ENCODE peak calls at places on chromosome 21, in four cellular contexts. X, Q, M and A are unnamed samples.

GRCh38 chr21:46098303-46099141 is 610 bp downstream of the COL6A2 start:
- DNase-seq in X (peak), Q (no peak), M (no peak), A (no peak)

GRCh38 chr21:44800971-44801467 is 601 bp downstream of the UBE2G2 start:
- DNase-seq in X (no peak), Q (peak), M (no peak), A (peak)

GRCh38 chr21:45911806-45912325 is 69.7 kb upstream of the COL6A1 start:
- DNase-seq in X (no peak), Q (no peak), M (no peak), A (no peak)

GRCh38 chr21:32771134-32771523 is 426 bp downstream of the PAXBP1 start:
- DNase-seq in X (peak), Q (peak), M (no peak), A (peak)

GRCh38 chr21:44596068-44596725 is 3.9 kb upstream of the KRTAP10-6 start:
- DNase-seq in X (no peak), Q (peak), M (no peak), A (no peak)

GRCh38 chr21:29748391-29749167 is 191.2 kb downstream of the GRIK1 start:
- DNase-seq in X (no peak), Q (no peak), M (no peak), A (no peak)

GRCh38 chr21:21897275-21897883 is 899.2 kb downstream of the NCAM2 start:
- DNase-seq in X (no peak), Q (peak), M (no peak), A (peak)

GRCh38 chr21:46264690-46265144 is 20.7 kb downstream of the MCM3AP start:
- DNase-seq in X (no peak), Q (no peak), M (no peak), A (no peak)

GRCh38 chr21:29080454-29080930 is 7.0 kb upstream of the CCT8 start:
- DNase-seq in X (peak), Q (no peak), M (no peak), A (no peak)

DNA sequence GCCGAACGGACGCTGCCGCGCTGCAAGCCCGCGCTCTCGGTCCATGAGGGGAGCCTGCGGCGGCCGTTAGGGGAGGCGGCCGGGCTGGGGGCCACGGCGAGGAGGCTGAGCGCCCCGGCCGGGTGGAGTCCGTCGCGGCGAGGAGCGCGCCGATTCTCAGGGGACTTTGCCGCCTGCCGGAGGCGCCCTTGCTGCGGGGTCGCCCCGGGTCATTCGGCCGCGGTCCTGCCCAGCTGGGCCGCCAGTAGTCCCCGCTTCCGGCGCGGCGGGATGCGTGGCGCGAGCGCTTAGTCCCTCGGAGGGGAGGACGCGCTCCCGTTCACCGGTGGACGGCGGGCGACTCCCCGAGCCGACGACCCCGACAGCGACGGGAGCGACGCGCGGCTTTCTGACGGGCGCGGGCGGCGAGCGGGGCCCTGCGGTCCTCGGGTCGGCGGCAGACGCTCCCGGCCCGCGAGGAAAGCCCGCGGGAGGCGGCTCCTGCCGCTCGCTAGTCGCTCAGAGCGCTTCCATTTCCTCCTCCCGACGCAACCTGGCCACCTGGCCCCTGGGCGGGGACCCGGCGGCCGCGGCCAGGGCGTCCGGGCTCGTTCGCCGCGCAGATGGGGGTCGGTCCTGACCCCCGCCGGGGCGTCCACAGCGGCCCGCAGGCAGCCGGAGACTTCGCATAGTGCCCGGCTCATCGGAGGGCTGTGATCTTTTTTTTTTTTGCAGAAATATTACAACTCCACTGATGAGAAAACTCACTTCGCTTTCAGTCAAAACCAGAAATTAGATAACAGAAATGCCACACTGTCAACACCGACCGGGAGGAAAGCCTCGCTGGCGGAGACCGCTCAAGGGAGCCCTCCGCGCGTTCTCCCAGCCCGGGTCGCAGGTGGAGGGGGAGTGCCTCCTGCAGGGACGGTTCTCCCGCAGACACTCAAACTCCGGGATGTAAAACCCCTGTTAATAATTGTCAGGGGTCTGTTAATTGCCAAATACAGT is 640 bp upstream of the ZBTB21 start:
- DNase-seq in X (peak), Q (no peak), M (no peak), A (peak)
- TF ChIP-seq CTCF in X (peak), Q (no peak), M (peak), A (no peak)

GRCh38 chr21:36584980-36585940 is 105.3 kb upstream of the CLDN14 start:
- DNase-seq in X (no peak), Q (peak), M (no peak), A (no peak)
- TF ChIP-seq CTCF in X (no peak), Q (peak), M (no peak), A (no peak)

GRCh38 chr21:36928960-36929359 is 37.5 kb downstream of the HLCS start:
- DNase-seq in X (peak), Q (no peak), M (no peak), A (no peak)

GRCh38 chr21:36927718-36928117 is 38.8 kb downstream of the HLCS start:
- DNase-seq in X (peak), Q (peak), M (peak), A (peak)

GRCh38 chr21:36932417-36932816 is 34.1 kb downstream of the HLCS start:
- DNase-seq in X (no peak), Q (no peak), M (no peak), A (no peak)

GRCh38 chr21:36926989-36927695 is 39.3 kb downstream of the HLCS start:
- DNase-seq in X (no peak), Q (no peak), M (no peak), A (no peak)

GRCh38 chr21:36929622-36930021 is 36.8 kb downstream of the HLCS start:
- DNase-seq in X (peak), Q (peak), M (no peak), A (peak)
- TF ChIP-seq CTCF in X (peak), Q (peak), M (peak), A (no peak)

GRCh38 chr21:37496972-37497371 is 130.4 kb downstream of the DYRK1A start:
- DNase-seq in X (no peak), Q (no peak), M (no peak), A (peak)
- TF ChIP-seq CTCF in X (peak), Q (no peak), M (peak), A (peak)

GRCh38 chr21:26834181-26834945 is 10.8 kb downstream of the ADAMTS1 start:
- DNase-seq in X (no peak), Q (peak), M (no peak), A (no peak)
- TF ChIP-seq CTCF in X (no peak), Q (peak), M (peak), A (no peak)

DNA sequence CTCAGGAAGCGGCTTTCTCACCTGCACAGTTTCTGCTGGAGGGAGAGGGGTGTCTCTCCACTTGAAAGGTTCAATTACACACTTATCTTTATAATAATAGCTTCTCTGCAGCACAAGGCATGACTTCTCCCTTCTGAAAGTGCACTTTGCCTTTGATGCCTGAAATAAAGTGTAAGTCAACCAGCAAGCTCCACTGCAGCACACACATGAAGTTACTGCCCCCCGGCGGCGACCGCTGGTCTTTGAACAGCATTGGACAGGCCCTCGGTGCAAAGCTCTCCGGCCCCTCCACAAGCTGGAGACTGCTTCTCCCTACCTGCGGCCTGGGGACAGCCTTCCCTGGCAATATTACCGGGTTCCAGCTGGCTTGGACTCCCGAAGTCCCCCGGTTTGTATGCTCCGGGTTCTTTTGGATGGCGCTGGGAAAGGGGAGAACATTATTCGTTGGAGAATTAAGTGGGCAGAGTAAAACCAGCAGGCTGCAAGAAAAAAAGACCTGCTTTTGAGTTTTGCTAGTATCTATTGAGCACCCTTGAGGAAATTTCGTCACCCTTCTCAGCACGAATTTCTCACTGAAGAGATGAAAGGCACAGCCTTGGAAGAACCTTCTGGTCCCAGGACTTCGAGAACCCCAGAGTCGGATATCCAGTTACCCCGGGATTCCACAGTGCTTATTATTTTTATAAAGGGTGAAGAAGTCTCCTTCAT is 11.8 kb downstream of the RCAN1 start:
- DNase-seq in X (peak), Q (peak), M (peak), A (peak)
- TF ChIP-seq CTCF in X (peak), Q (peak), M (peak), A (peak)

DNA sequence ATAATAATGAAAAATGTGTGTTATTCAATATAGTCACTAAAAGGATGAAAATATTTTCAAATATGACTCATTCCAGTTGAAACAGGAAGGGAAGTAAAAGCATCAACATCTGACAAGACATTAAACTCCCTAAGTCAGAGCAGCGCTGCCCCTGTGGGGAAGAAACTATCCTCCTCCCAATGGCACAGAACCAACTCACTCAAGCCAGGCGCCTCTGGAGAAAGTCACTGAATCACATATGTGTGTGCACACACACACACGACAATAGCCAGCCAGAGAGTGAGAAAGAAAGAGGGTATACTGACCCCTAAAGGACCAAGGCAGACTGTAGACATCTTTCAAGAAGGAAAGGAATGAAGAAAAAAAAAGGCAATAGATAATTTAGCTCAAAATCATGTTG is 126.9 kb downstream of the SETD4 start:
- DNase-seq in X (no peak), Q (peak), M (no peak), A (peak)
- TF ChIP-seq CTCF in X (peak), Q (no peak), M (no peak), A (no peak)

GRCh38 chr21:15976807-15977206 is 247.0 kb downstream of the USP25 start:
- DNase-seq in X (no peak), Q (no peak), M (peak), A (peak)
- TF ChIP-seq CTCF in X (no peak), Q (peak), M (peak), A (no peak)

GRCh38 chr21:25871566-25871965 is 136.8 kb downstream of the GABPA start:
- DNase-seq in X (no peak), Q (peak), M (no peak), A (peak)

GRCh38 chr21:25867041-25867440 is 132.3 kb downstream of the GABPA start:
- DNase-seq in X (no peak), Q (no peak), M (no peak), A (no peak)

GRCh38 chr21:25870084-25870483 is 135.3 kb downstream of the GABPA start:
- DNase-seq in X (no peak), Q (no peak), M (no peak), A (no peak)

GRCh38 chr21:25872271-25872670 is 137.5 kb downstream of the GABPA start:
- DNase-seq in X (no peak), Q (no peak), M (no peak), A (no peak)
- TF ChIP-seq CTCF in X (no peak), Q (no peak), M (no peak), A (peak)

GRCh38 chr21:31683029-31683428 is 23.5 kb downstream of the SOD1 start:
- DNase-seq in X (no peak), Q (no peak), M (no peak), A (no peak)
- TF ChIP-seq CTCF in X (no peak), Q (no peak), M (peak), A (no peak)